ENCODE peak calls at places on chromosomes 3 and 15, in four cellular contexts. K is HCEC 1CT, W is LoVo, P is NB4. M is an unnamed sample.

GRCh38 chr15:52100807-52101206 is 11.8 kb downstream of the BCL2L10 start:
- DNase-seq in W (peak; percentile 84), P (peak; percentile 84), K (peak; percentile 86), M (no peak)

GRCh38 chr3:119330858-119331257 is 36.7 kb downstream of the ARHGAP31 start:
- DNase-seq in P (no peak), K (no peak), W (no peak), M (no peak)

GRCh38 chr3:36063992-36064391 is 316.3 kb upstream of the STAC start:
- DNase-seq in P (no peak), W (no peak), K (no peak), M (no peak)

GRCh38 chr3:53109190-53109589 is 21.0 kb downstream of the RFT1 start:
- DNase-seq in P (no peak), W (no peak), K (peak; percentile 54), M (no peak)

GRCh38 chr3:150035400-150035799 is 64.7 kb upstream of the PFN2 start:
- DNase-seq in W (no peak), P (no peak), K (no peak), M (no peak)

GRCh38 chr15:66408690-66409089 is 22.0 kb downstream of the MAP2K1 start:
- DNase-seq in K (no peak), P (no peak), W (no peak), M (no peak)

GRCh38 chr3:183892610-183893214 is 8.0 kb upstream of the PARL start:
- DNase-seq in K (no peak), P (no peak), W (no peak), M (no peak)

GRCh38 chr3:31321620-31322019 is 211.1 kb upstream of the STT3B start:
- DNase-seq in W (no peak), K (no peak), P (no peak), M (no peak)

GRCh38 chr3:25916286-25916685 is 126.4 kb downstream of the OXSM start:
- DNase-seq in P (no peak), K (no peak), W (no peak), M (no peak)

GRCh38 chr3:172446198-172446597 is 2.1 kb downstream of the GHSR start:
- DNase-seq in W (peak; percentile 40), P (no peak), K (no peak), M (no peak)

GRCh38 chr3:110479676-110480075 is 591.9 kb upstream of the NECTIN3 start:
- DNase-seq in W (no peak), K (no peak), P (no peak), M (no peak)

GRCh38 chr15:75836953-75837321 is 6.3 kb upstream of the UBE2Q2 start:
- DNase-seq in K (peak; percentile 80), W (no peak), P (peak; percentile 96), M (peak; percentile 27)

GRCh38 chr3:24722106-24722505 is 227.5 kb upstream of the THRB start:
- DNase-seq in W (no peak), K (no peak), P (no peak), M (no peak)

GRCh38 chr15:70504305-70504951 is 258.9 kb downstream of the UACA start:
- DNase-seq in W (no peak), P (peak; percentile 86), K (peak; percentile 65), M (no peak)

GRCh38 chr3:184977796-184978195 is 165.8 kb downstream of the VPS8 start:
- DNase-seq in K (no peak), W (no peak), P (no peak), M (no peak)